ENCODE peak calls at places on chromosomes 2 and 18, in four cellular contexts. J, Z, D and H are unnamed samples.
A peak's percentile ranks its signal among the peaks of the same experiment; 100 is the strongest.

GRCh38 chr2:195651041-195651440 is 6.0 kb upstream of the SLC39A10 start:
- DNase-seq in D (no peak), J (no peak), Z (no peak), H (no peak)

GRCh38 chr2:237304763-237305514 is 109.0 kb downstream of the COL6A3 start:
- DNase-seq in D (no peak), J (peak; percentile 95), Z (peak; percentile 83), H (peak; percentile 83)

GRCh38 chr2:227222292-227222691 is 57.9 kb downstream of the COL4A3 start:
- DNase-seq in D (no peak), Z (no peak), J (no peak), H (no peak)

GRCh38 chr2:145599761-145600160 is 1079.8 kb upstream of the ZEB2 start:
- DNase-seq in D (no peak), J (peak; percentile 66), Z (peak; percentile 50), H (peak; percentile 53)

GRCh38 chr2:68345129-68345875 is 19.8 kb upstream of the PLEK start:
- DNase-seq in D (no peak), Z (no peak), J (no peak), H (no peak)

GRCh38 chr18:11994346-11994707 is 13.0 kb downstream of the IMPA2 start:
- DNase-seq in J (peak; percentile 82), Z (peak; percentile 92), D (peak; percentile 66), H (peak; percentile 85)

GRCh38 chr2:189899101-189899500 is 114.9 kb downstream of the PMS1 start:
- DNase-seq in D (no peak), J (no peak), Z (no peak), H (no peak)

GRCh38 chr2:151071382-151071781 is 190.3 kb downstream of the RBM43 start:
- DNase-seq in D (no peak), Z (peak; percentile 58), J (peak; percentile 68), H (peak; percentile 78)

GRCh38 chr18:36302676-36303075 is 5.2 kb downstream of the FHOD3 start:
- DNase-seq in D (no peak), Z (no peak), J (peak; percentile 68), H (no peak)

GRCh38 chr2:54572262-54572635 is 116.1 kb downstream of the SPTBN1 start:
- DNase-seq in Z (peak; percentile 67), D (no peak), J (peak; percentile 92), H (peak; percentile 97)

GRCh38 chr2:187372213-187372612 is 75.8 kb downstream of the CALCRL start:
- DNase-seq in J (no peak), Z (peak; percentile 56), D (no peak), H (peak; percentile 80)

GRCh38 chr2:24840164-24840869 is 47.1 kb downstream of the CENPO start:
- DNase-seq in J (no peak), Z (no peak), D (no peak), H (no peak)
- H3K4me3 ChIP-seq in J (no peak overlapping the region), Z (no peak overlapping the region), D (no peak overlapping the region), H (no peak overlapping the region)

GRCh38 chr2:157178865-157179264 is 78.6 kb upstream of the GALNT5 start:
- DNase-seq in J (no peak), D (no peak), Z (no peak), H (no peak)
- TF ChIP-seq CTCF in J (no peak), D (no peak), Z (no peak), H (no peak)

GRCh38 chr2:223054193-223054781 is 2.3 kb downstream of the KCNE4 start:
- DNase-seq in Z (peak; percentile 83), D (peak; percentile 75), J (peak; percentile 95), H (peak; percentile 86)
- H3K4me3 ChIP-seq in Z (peak overlapping the region; percentile 63), D (peak overlapping the region; percentile 42), J (peak overlapping the region; percentile 70), H (peak overlapping the region; percentile 80)

GRCh38 chr2:134897932-134898331 is 20.7 kb upstream of the CCNT2 start:
- DNase-seq in J (peak; percentile 7), D (no peak), Z (peak; percentile 38), H (peak; percentile 55)
- TF ChIP-seq CTCF in J (peak; percentile 43), D (peak; percentile 64), Z (peak; percentile 16), H (peak; percentile 33)